ENCODE peak calls at places on chromosome 15, in nine cellular contexts. One of them, this sample, is unnamed.

GRCh38 chr15:51269496-51269895 is 68.9 kb downstream of the CYP19A1 start:
- DNase-seq in GM23338: no peak
- DNase-seq in GM12878: no peak
- DNase-seq in SK-N-SH: no peak
- DNase-seq in K562: no peak
- DNase-seq in HCT116: no peak
- DNase-seq in A549: no peak
- DNase-seq in Panc1: no peak
- DNase-seq in HepG2: no peak
- DNase-seq in this sample: no peak

GRCh38 chr15:70585707-70586034 is 177.7 kb downstream of the UACA start:
- DNase-seq in GM23338: no peak
- DNase-seq in HepG2: peak; percentile 16
- DNase-seq in K562: no peak
- DNase-seq in Panc1: no peak
- DNase-seq in HCT116: no peak
- DNase-seq in GM12878: no peak
- DNase-seq in SK-N-SH: no peak
- DNase-seq in A549: no peak
- DNase-seq in this sample: no peak

GRCh38 chr15:60374628-60375081 is 23.1 kb downstream of the ANXA2 start:
- DNase-seq in SK-N-SH: no peak
- DNase-seq in HCT116: peak; percentile 96
- DNase-seq in GM23338: peak; percentile 65
- DNase-seq in HepG2: peak; percentile 98
- DNase-seq in K562: no peak
- DNase-seq in A549: peak; percentile 88
- DNase-seq in GM12878: no peak
- DNase-seq in Panc1: peak; percentile 98
- DNase-seq in this sample: no peak

GRCh38 chr15:32893412-32893811 is 175.6 kb downstream of the GREM1 start:
- DNase-seq in HCT116: no peak
- DNase-seq in K562: no peak
- DNase-seq in GM23338: no peak
- DNase-seq in SK-N-SH: no peak
- DNase-seq in Panc1: no peak
- DNase-seq in A549: no peak
- DNase-seq in HepG2: no peak
- DNase-seq in GM12878: no peak
- DNase-seq in this sample: no peak

GRCh38 chr15:86588413-86588812 is 508.7 kb downstream of the AGBL1 start:
- DNase-seq in HCT116: no peak
- DNase-seq in K562: no peak
- DNase-seq in GM12878: no peak
- DNase-seq in Panc1: no peak
- DNase-seq in GM23338: no peak
- DNase-seq in A549: no peak
- DNase-seq in HepG2: no peak
- DNase-seq in SK-N-SH: no peak
- DNase-seq in this sample: no peak

GRCh38 chr15:38699633-38700230 is 135.1 kb upstream of the RASGRP1 start:
- DNase-seq in SK-N-SH: peak; percentile 39
- DNase-seq in GM12878: no peak
- DNase-seq in K562: peak; percentile 68
- DNase-seq in A549: peak; percentile 50
- DNase-seq in Panc1: no peak
- DNase-seq in HepG2: peak; percentile 44
- DNase-seq in HCT116: peak; percentile 54
- DNase-seq in GM23338: peak; percentile 87
- DNase-seq in this sample: peak; percentile 35

GRCh38 chr15:39885099-39885777 is 34.8 kb downstream of the GPR176 start:
- DNase-seq in HepG2: no peak
- DNase-seq in SK-N-SH: no peak
- DNase-seq in K562: no peak
- DNase-seq in GM23338: no peak
- DNase-seq in HCT116: no peak
- DNase-seq in GM12878: no peak
- DNase-seq in A549: no peak
- DNase-seq in Panc1: no peak
- DNase-seq in this sample: no peak

GRCh38 chr15:57281357-57281756 is 94.9 kb upstream of the CGNL1 start:
- DNase-seq in SK-N-SH: no peak
- DNase-seq in A549: no peak
- DNase-seq in HCT116: no peak
- DNase-seq in HepG2: no peak
- DNase-seq in GM12878: no peak
- DNase-seq in Panc1: no peak
- DNase-seq in K562: no peak
- DNase-seq in GM23338: peak; percentile 52
- DNase-seq in this sample: no peak

GRCh38 chr15:83565553-83566159 is 88.3 kb upstream of the ADAMTSL3 start:
- DNase-seq in GM12878: no peak
- DNase-seq in SK-N-SH: peak; percentile 25
- DNase-seq in GM23338: peak; percentile 87
- DNase-seq in HCT116: peak; percentile 37
- DNase-seq in HepG2: peak; percentile 25
- DNase-seq in A549: peak; percentile 48
- DNase-seq in Panc1: peak; percentile 12
- DNase-seq in K562: peak; percentile 23
- DNase-seq in this sample: no peak

GRCh38 chr15:58717357-58717756 is 32.1 kb downstream of the ADAM10 start:
- DNase-seq in SK-N-SH: no peak
- DNase-seq in GM23338: no peak
- DNase-seq in HCT116: no peak
- DNase-seq in GM12878: no peak
- DNase-seq in K562: no peak
- DNase-seq in Panc1: no peak
- DNase-seq in A549: no peak
- DNase-seq in HepG2: no peak
- DNase-seq in this sample: no peak

GRCh38 chr15:36960947-36961227 is 139.5 kb downstream of the MEIS2 start:
- DNase-seq in HCT116: no peak
- DNase-seq in K562: peak; percentile 8
- DNase-seq in HepG2: no peak
- DNase-seq in SK-N-SH: no peak
- DNase-seq in GM23338: no peak
- DNase-seq in A549: no peak
- DNase-seq in GM12878: no peak
- DNase-seq in Panc1: no peak
- DNase-seq in this sample: no peak

GRCh38 chr15:57752426-57752825 is 45.9 kb downstream of the POLR2M start:
- DNase-seq in Panc1: no peak
- DNase-seq in SK-N-SH: no peak
- DNase-seq in HCT116: no peak
- DNase-seq in K562: no peak
- DNase-seq in GM12878: no peak
- DNase-seq in GM23338: peak; percentile 54
- DNase-seq in HepG2: no peak
- DNase-seq in A549: peak; percentile 13
- DNase-seq in this sample: no peak

GRCh38 chr15:77160562-77161481 is 89.9 kb upstream of the TSPAN3 start:
- DNase-seq in SK-N-SH: no peak
- DNase-seq in GM12878: no peak
- DNase-seq in HepG2: peak; percentile 81
- DNase-seq in GM23338: peak; percentile 16
- DNase-seq in K562: no peak
- DNase-seq in HCT116: peak; percentile 26
- DNase-seq in A549: no peak
- DNase-seq in Panc1: no peak
- DNase-seq in this sample: no peak

GRCh38 chr15:40047413-40048154 is 8.6 kb upstream of the SRP14 start:
- DNase-seq in HCT116: no peak
- DNase-seq in GM12878: peak; percentile 86
- DNase-seq in SK-N-SH: no peak
- DNase-seq in Panc1: no peak
- DNase-seq in HepG2: no peak
- DNase-seq in GM23338: no peak
- DNase-seq in K562: no peak
- DNase-seq in A549: no peak
- DNase-seq in this sample: peak; percentile 87

GRCh38 chr15:71512281-71513016 is 297.9 kb upstream of the NR2E3 start:
- DNase-seq in Panc1: no peak
- DNase-seq in K562: no peak
- DNase-seq in A549: no peak
- DNase-seq in SK-N-SH: no peak
- DNase-seq in GM12878: no peak
- DNase-seq in HepG2: peak; percentile 71
- DNase-seq in HCT116: no peak
- DNase-seq in GM23338: no peak
- DNase-seq in this sample: no peak

GRCh38 chr15:66878761-66879160 is 176.7 kb downstream of the SMAD6 start:
- DNase-seq in GM23338: no peak
- DNase-seq in K562: no peak
- DNase-seq in HCT116: no peak
- DNase-seq in A549: no peak
- DNase-seq in SK-N-SH: no peak
- DNase-seq in GM12878: no peak
- DNase-seq in Panc1: no peak
- DNase-seq in HepG2: no peak
- DNase-seq in this sample: no peak
- TF ChIP-seq REST in GM23338: no peak
- TF ChIP-seq REST in K562: no peak
- TF ChIP-seq REST in HCT116: no peak
- TF ChIP-seq REST in A549: no peak
- TF ChIP-seq REST in SK-N-SH: no peak
- TF ChIP-seq REST in GM12878: no peak
- TF ChIP-seq REST in Panc1: no peak
- TF ChIP-seq REST in HepG2: no peak
- TF ChIP-seq REST in this sample: no peak

GRCh38 chr15:79294075-79294474 is 11.6 kb downstream of the ANKRD34C start:
- DNase-seq in GM12878: no peak
- DNase-seq in HepG2: no peak
- DNase-seq in A549: no peak
- DNase-seq in Panc1: no peak
- DNase-seq in SK-N-SH: no peak
- DNase-seq in K562: no peak
- DNase-seq in GM23338: peak; percentile 27
- DNase-seq in HCT116: no peak
- DNase-seq in this sample: no peak

GRCh38 chr15:79292011-79292410 is 9.5 kb downstream of the ANKRD34C start:
- DNase-seq in GM23338: no peak
- DNase-seq in GM12878: no peak
- DNase-seq in K562: no peak
- DNase-seq in SK-N-SH: no peak
- DNase-seq in Panc1: no peak
- DNase-seq in A549: no peak
- DNase-seq in HCT116: no peak
- DNase-seq in HepG2: no peak
- DNase-seq in this sample: no peak

GRCh38 chr15:79290642-79291275 is 8.2 kb downstream of the ANKRD34C start:
- DNase-seq in SK-N-SH: no peak
- DNase-seq in HepG2: no peak
- DNase-seq in A549: no peak
- DNase-seq in K562: no peak
- DNase-seq in GM12878: no peak
- DNase-seq in GM23338: no peak
- DNase-seq in HCT116: no peak
- DNase-seq in Panc1: no peak
- DNase-seq in this sample: no peak

GRCh38 chr15:79299836-79300235 is 11.1 kb upstream of the TMED3 start:
- DNase-seq in SK-N-SH: no peak
- DNase-seq in K562: no peak
- DNase-seq in HepG2: no peak
- DNase-seq in GM23338: no peak
- DNase-seq in A549: no peak
- DNase-seq in GM12878: no peak
- DNase-seq in HCT116: no peak
- DNase-seq in Panc1: no peak
- DNase-seq in this sample: no peak

DNA sequence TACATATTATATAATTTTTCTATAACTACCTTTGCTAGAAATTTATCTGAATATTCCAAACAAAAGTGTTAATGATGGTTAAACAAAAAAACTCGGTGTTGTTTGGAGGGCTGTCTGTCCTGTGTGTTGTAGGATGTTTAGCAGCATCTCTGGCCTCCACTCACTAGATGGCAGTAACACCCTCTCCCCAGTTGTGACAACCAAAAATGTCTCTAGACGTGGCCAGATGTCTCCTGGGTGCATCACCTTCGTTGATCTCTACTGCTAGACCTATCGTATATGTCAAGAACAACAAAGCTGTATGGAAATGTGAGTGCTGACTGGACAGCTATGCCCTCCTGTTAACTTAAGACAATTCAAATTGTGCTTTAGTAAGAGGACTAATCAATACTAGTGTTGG is 14.1 kb downstream of the ANKRD34C start:
- DNase-seq in A549: no peak
- DNase-seq in HepG2: no peak
- DNase-seq in K562: no peak
- DNase-seq in GM12878: no peak
- DNase-seq in SK-N-SH: no peak
- DNase-seq in GM23338: peak; percentile 34
- DNase-seq in Panc1: no peak
- DNase-seq in HCT116: peak; percentile 13
- DNase-seq in this sample: no peak
- TF ChIP-seq REST in A549: no peak
- TF ChIP-seq REST in HepG2: no peak
- TF ChIP-seq REST in K562: no peak
- TF ChIP-seq REST in GM12878: no peak
- TF ChIP-seq REST in SK-N-SH: no peak
- TF ChIP-seq REST in GM23338: no peak
- TF ChIP-seq REST in Panc1: no peak
- TF ChIP-seq REST in HCT116: no peak
- TF ChIP-seq REST in this sample: no peak

DNA sequence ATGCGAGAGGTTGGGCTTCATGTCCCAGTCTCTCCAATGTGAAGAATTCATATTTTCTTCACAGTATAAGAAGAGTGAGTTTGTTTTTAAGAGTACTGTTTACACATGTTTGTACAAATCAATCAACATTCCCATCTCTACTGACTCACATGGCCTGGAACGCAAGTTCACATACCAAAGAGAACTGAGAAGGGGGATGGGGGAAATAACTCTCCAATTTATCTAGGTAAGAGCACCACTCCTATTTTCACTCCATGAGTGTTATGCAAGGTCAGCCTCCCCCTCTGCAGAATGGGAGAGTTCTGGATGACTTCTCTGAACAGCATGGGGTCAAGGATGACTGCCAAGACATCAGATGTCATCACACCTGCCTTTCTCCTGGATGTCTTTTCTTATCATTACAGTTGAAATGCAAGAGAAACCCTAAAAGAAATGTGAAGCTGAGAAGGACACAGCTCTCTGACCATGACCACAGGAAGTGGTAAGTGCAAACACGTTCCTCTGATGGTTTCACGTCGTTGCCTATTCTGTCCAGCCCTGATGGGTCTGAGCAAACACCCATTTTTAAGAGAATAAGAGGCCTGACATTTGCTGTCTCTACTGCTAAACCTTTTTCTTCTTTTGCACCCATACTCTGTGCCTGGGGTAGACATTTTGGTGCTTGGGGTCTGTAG is 95.3 kb downstream of the SEMA6D start:
- DNase-seq in GM12878: peak; percentile 32
- DNase-seq in GM23338: no peak
- DNase-seq in HCT116: no peak
- DNase-seq in A549: peak; percentile 2
- DNase-seq in HepG2: peak; percentile 11
- DNase-seq in SK-N-SH: no peak
- DNase-seq in K562: no peak
- DNase-seq in Panc1: peak; percentile 20
- DNase-seq in this sample: no peak
- TF ChIP-seq REST in GM12878: no peak
- TF ChIP-seq REST in GM23338: no peak
- TF ChIP-seq REST in HCT116: no peak
- TF ChIP-seq REST in A549: no peak
- TF ChIP-seq REST in HepG2: no peak
- TF ChIP-seq REST in SK-N-SH: no peak
- TF ChIP-seq REST in K562: no peak
- TF ChIP-seq REST in Panc1: no peak
- TF ChIP-seq REST in this sample: no peak

GRCh38 chr15:69400850-69401249 is 13.3 kb upstream of the KIF23 start:
- DNase-seq in A549: no peak
- DNase-seq in HCT116: no peak
- DNase-seq in GM12878: no peak
- DNase-seq in K562: no peak
- DNase-seq in HepG2: no peak
- DNase-seq in Panc1: no peak
- DNase-seq in GM23338: peak; percentile 44
- DNase-seq in SK-N-SH: no peak
- DNase-seq in this sample: no peak
- TF ChIP-seq REST in A549: no peak
- TF ChIP-seq REST in HCT116: no peak
- TF ChIP-seq REST in GM12878: no peak
- TF ChIP-seq REST in K562: no peak
- TF ChIP-seq REST in HepG2: no peak
- TF ChIP-seq REST in Panc1: no peak
- TF ChIP-seq REST in GM23338: no peak
- TF ChIP-seq REST in SK-N-SH: no peak
- TF ChIP-seq REST in this sample: no peak

This sample was measured in HL-60.